ENCODE peak calls at places on chromosome 18, in four cellular contexts. One of them, this sample, is unnamed.

GRCh38 chr18:13611058-13611615 is 115.2 kb downstream of the FAM210A start:
- DNase-seq in NCI-H774: peak
- DNase-seq in T-helper 9 cell: peak
- DNase-seq in PC-3: no peak
- DNase-seq in this sample: peak

GRCh38 chr18:73093687-73094250 is 226.0 kb upstream of the NETO1 start:
- DNase-seq in PC-3: peak
- DNase-seq in T-helper 9 cell: no peak
- DNase-seq in NCI-H774: no peak
- DNase-seq in this sample: no peak

GRCh38 chr18:10757349-10757748 is 231.5 kb downstream of the NAPG start:
- DNase-seq in PC-3: no peak
- DNase-seq in T-helper 9 cell: no peak
- DNase-seq in NCI-H774: no peak
- DNase-seq in this sample: no peak

GRCh38 chr18:68564961-68565360 is 149.9 kb downstream of the TMX3 start:
- DNase-seq in T-helper 9 cell: no peak
- DNase-seq in PC-3: no peak
- DNase-seq in NCI-H774: no peak
- DNase-seq in this sample: no peak

GRCh38 chr18:60506190-60506589 is 133.6 kb upstream of the MC4R start:
- DNase-seq in PC-3: peak
- DNase-seq in NCI-H774: no peak
- DNase-seq in T-helper 9 cell: no peak
- DNase-seq in this sample: no peak

GRCh38 chr18:51427012-51427411 is 229.5 kb upstream of the MEX3C start:
- DNase-seq in T-helper 9 cell: no peak
- DNase-seq in PC-3: no peak
- DNase-seq in NCI-H774: no peak
- DNase-seq in this sample: no peak

GRCh38 chr18:26757263-26758019 is 108.1 kb downstream of the AQP4 start:
- DNase-seq in PC-3: no peak
- DNase-seq in NCI-H774: no peak
- DNase-seq in T-helper 9 cell: no peak
- DNase-seq in this sample: no peak

GRCh38 chr18:77899972-77900754 is 650.5 kb downstream of the GALR1 start:
- DNase-seq in PC-3: peak
- DNase-seq in T-helper 9 cell: peak
- DNase-seq in NCI-H774: peak
- DNase-seq in this sample: peak

GRCh38 chr18:75216926-75217303 is 6.3 kb downstream of the TSHZ1 start:
- DNase-seq in PC-3: no peak
- DNase-seq in NCI-H774: no peak
- DNase-seq in T-helper 9 cell: no peak
- DNase-seq in this sample: no peak

GRCh38 chr18:25896178-25896780 is 194.1 kb downstream of the SS18 start:
- DNase-seq in T-helper 9 cell: no peak
- DNase-seq in PC-3: peak
- DNase-seq in NCI-H774: no peak
- DNase-seq in this sample: no peak

GRCh38 chr18:29488617-29489016 is 1311.7 kb upstream of the CDH2 start:
- DNase-seq in PC-3: peak
- DNase-seq in NCI-H774: no peak
- DNase-seq in T-helper 9 cell: no peak
- DNase-seq in this sample: no peak

GRCh38 chr18:8910186-8910585 is 192.3 kb upstream of the NDUFV2 start:
- DNase-seq in NCI-H774: no peak
- DNase-seq in PC-3: no peak
- DNase-seq in T-helper 9 cell: no peak
- DNase-seq in this sample: no peak

GRCh38 chr18:55497825-55498403 is 90.1 kb downstream of the TCF4 start:
- DNase-seq in NCI-H774: no peak
- DNase-seq in T-helper 9 cell: no peak
- DNase-seq in PC-3: no peak
- DNase-seq in this sample: no peak

GRCh38 chr18:42064109-42064508 is 109.1 kb downstream of the PIK3C3 start:
- DNase-seq in T-helper 9 cell: no peak
- DNase-seq in PC-3: no peak
- DNase-seq in NCI-H774: no peak
- DNase-seq in this sample: no peak

GRCh38 chr18:31409301-31409700 is 32.7 kb downstream of the DSG4 start:
- DNase-seq in T-helper 9 cell: no peak
- DNase-seq in NCI-H774: no peak
- DNase-seq in PC-3: no peak
- DNase-seq in this sample: no peak

GRCh38 chr18:464311-464659 is 36.2 kb downstream of the COLEC12 start:
- DNase-seq in PC-3: no peak
- DNase-seq in NCI-H774: no peak
- DNase-seq in T-helper 9 cell: no peak
- DNase-seq in this sample: no peak

GRCh38 chr18:58538604-58539386 is 90.1 kb downstream of the ALPK2 start:
- DNase-seq in NCI-H774: no peak
- DNase-seq in T-helper 9 cell: no peak
- DNase-seq in PC-3: no peak
- DNase-seq in this sample: no peak

GRCh38 chr18:37570336-37570930 is 4.8 kb upstream of the CELF4 start:
- DNase-seq in NCI-H774: no peak
- DNase-seq in PC-3: no peak
- DNase-seq in T-helper 9 cell: no peak
- DNase-seq in this sample: no peak

GRCh38 chr18:47260138-47260923 is 8.9 kb upstream of the SKOR2 start:
- DNase-seq in NCI-H774: no peak
- DNase-seq in PC-3: peak
- DNase-seq in T-helper 9 cell: no peak
- DNase-seq in this sample: no peak